ENCODE peak calls at places on chromosome 22, in ten cellular contexts. Q is PC-9, Y is PC-3, H is pancreas, M is tibial artery, G is ovary, P is neuronal stem cell, B is MM.1S, S is hepatocyte, N is bronchial epithelial cell. J is an unnamed sample.

GRCh38 chr22:24134090-24134846 is 47.0 kb upstream of the SUSD2 start:
- DNase-seq in Q (no peak), Y (no peak), H (no peak), M (no peak), G (peak; percentile 44), P (peak; percentile 61), B (no peak), S (no peak), N (no peak), J (no peak)

GRCh38 chr22:24191381-24191841 is 10.1 kb downstream of the SUSD2 start:
- DNase-seq in Q (no peak), Y (no peak), H (no peak), M (no peak), G (no peak), P (no peak), B (no peak), S (no peak), N (no peak), J (no peak)

GRCh38 chr22:32852346-32853251 is 51.1 kb downstream of the TIMP3 start:
- DNase-seq in Q (no peak), Y (no peak), H (no peak), M (peak; percentile 85), G (peak; percentile 82), P (no peak), B (no peak), S (peak; percentile 36), N (no peak), J (peak; percentile 72)

GRCh38 chr22:27238935-27239510 is 562.5 kb downstream of the MN1 start:
- DNase-seq in Q (peak; percentile 44), Y (peak; percentile 7), H (peak; percentile 82), M (peak; percentile 69), G (peak; percentile 92), P (no peak), B (no peak), S (peak; percentile 88), N (peak; percentile 95), J (peak; percentile 76)

GRCh38 chr22:38844661-38845367 is 986 bp upstream of the NPTXR start:
- DNase-seq in Q (no peak), Y (no peak), H (no peak), M (no peak), G (no peak), P (no peak), B (no peak), S (no peak), N (no peak), J (no peak)

GRCh38 chr22:26479043-26479791 is 4.4 kb downstream of the HPS4 start:
- DNase-seq in Q (no peak), Y (no peak), H (no peak), M (no peak), G (no peak), P (no peak), B (no peak), S (no peak), N (no peak), J (no peak)

GRCh38 chr22:29369460-29369859 is 18.9 kb downstream of the AP1B1 start:
- DNase-seq in Q (no peak), Y (no peak), H (no peak), M (peak; percentile 81), G (peak; percentile 52), P (peak; percentile 46), B (no peak), S (peak; percentile 77), N (peak; percentile 70), J (no peak)

GRCh38 chr22:28014141-28015055 is 95.3 kb upstream of the PITPNB start:
- DNase-seq in Q (no peak), Y (no peak), H (no peak), M (no peak), G (no peak), P (peak; percentile 46), B (no peak), S (no peak), N (no peak), J (no peak)

GRCh38 chr22:39545310-39546063 is 12.9 kb upstream of the RPS19BP1 start:
- DNase-seq in Q (no peak), Y (no peak), H (peak; percentile 65), M (no peak), G (no peak), P (peak; percentile 73), B (no peak), S (peak; percentile 77), N (no peak), J (peak; percentile 86)

GRCh38 chr22:35043251-35043931 is 22.6 kb upstream of the ISX start:
- DNase-seq in Q (no peak), Y (peak; percentile 18), H (no peak), M (no peak), G (no peak), P (no peak), B (peak; percentile 20), S (no peak), N (no peak), J (peak; percentile 23)

GRCh38 chr22:35523167-35523928 is 17.3 kb upstream of the RASD2 start:
- DNase-seq in Q (no peak), Y (no peak), H (no peak), M (no peak), G (no peak), P (no peak), B (peak; percentile 44), S (no peak), N (no peak), J (no peak)

GRCh38 chr22:38034278-38034882 is 22.8 kb upstream of the PICK1 start:
- DNase-seq in Q (peak; percentile 74), Y (peak; percentile 74), H (peak; percentile 45), M (peak; percentile 56), G (peak; percentile 70), P (peak; percentile 43), B (no peak), S (peak; percentile 87), N (peak; percentile 81), J (peak; percentile 43)

GRCh38 chr22:37156686-37157435 is 7.1 kb upstream of the IL2RB start:
- DNase-seq in Q (no peak), Y (no peak), H (no peak), M (no peak), G (no peak), P (no peak), B (no peak), S (no peak), N (no peak), J (no peak)

GRCh38 chr22:50244420-50245213 is at the start of gene TUBGCP6:
- DNase-seq in Q (peak; percentile 93), Y (peak; percentile 87), H (peak; percentile 91), M (peak; percentile 95), G (peak; percentile 92), P (peak; percentile 90), B (peak; percentile 97), S (peak; percentile 97), N (peak; percentile 69), J (peak; percentile 95)
- H3K4me3 ChIP-seq in Q (peak within 1 kb of the TSS; percentile 86), Y (peak within 1 kb of the TSS; percentile 99), H (peak within 1 kb of the TSS; percentile 77), M (peak within 1 kb of the TSS; percentile 95), G (peak within 1 kb of the TSS; percentile 71), P (peak within 1 kb of the TSS; percentile 85), B (peak within 1 kb of the TSS; percentile 81), S (peak within 1 kb of the TSS; percentile 74), N (peak within 1 kb of the TSS; percentile 93), J (peak within 1 kb of the TSS; percentile 81)

GRCh38 chr22:22839570-22840314 is 47.9 kb upstream of the IGLL5 start:
- DNase-seq in Q (no peak), Y (no peak), H (no peak), M (no peak), G (no peak), P (no peak), B (no peak), S (no peak), N (no peak), J (no peak)
- H3K27me3 ChIP-seq in Q (peaks cover 42% of the 10 kb centered on the region), Y (peaks cover 57% of the 10 kb centered on the region), H (no peaks in the 10 kb centered on the region), M (no peaks in the 10 kb centered on the region), G (peaks cover 4% of the 10 kb centered on the region), P (no peaks in the 10 kb centered on the region), B (no peaks in the 10 kb centered on the region), S (peaks cover 4% of the 10 kb centered on the region), N (no peaks in the 10 kb centered on the region), J (no peaks in the 10 kb centered on the region)

DNA sequence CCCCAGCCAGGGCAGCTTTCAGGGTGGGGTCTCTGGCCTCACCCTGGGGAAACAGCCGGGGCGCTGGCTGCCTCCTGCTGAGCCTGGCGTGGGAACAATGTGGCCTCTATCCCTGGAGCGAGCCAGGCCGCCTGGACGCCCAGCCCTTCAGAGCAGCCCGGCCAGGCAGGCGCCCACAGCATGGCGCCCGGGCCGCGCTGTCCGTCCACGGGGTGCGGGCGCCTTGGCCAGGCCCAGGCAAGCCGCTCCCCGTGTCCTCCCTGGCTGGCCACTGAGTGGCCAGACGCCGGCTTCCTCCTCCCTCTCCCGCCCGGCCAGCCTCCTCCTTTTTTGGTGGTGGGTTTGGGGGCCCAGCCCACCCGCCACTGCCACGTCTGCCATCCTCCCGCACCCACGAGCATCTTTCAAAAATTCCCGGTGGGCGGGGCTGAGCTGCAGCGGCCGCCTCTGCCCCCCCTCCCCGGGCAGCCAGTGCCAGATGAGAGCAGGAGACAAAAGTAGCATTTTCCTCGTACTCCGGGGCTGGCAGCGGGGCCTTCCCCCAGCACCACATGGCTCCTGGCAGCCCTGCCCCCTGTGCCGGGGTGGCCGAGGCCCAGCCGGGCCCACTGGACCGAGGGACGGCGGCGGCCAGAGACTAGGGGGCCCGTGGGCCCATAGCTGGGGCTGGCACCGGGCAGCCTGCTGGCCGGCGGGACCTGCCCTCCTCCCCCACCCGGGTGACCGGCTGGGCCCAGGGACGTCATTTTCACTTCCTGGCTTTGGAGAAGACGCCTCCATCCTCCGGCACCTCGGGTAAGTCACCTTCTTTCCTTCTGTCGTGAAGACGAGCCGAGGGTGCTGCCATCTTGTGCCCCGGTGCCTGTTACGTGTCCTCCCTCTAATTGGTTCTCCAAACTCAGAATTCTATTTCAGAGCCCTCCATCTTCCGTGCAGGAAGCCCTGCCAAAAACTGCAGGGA is 70.2 kb upstream of the PPARA start:
- DNase-seq in Q (no peak), Y (peak; percentile 79), H (peak; percentile 73), M (peak; percentile 87), G (peak; percentile 67), P (no peak), B (no peak), S (no peak), N (no peak), J (no peak)
- H3K4me3 ChIP-seq in Q (no peak overlapping the region), Y (peak overlapping the region; percentile 94), H (peak overlapping the region; percentile 98), M (peak overlapping the region; percentile 85), G (peak overlapping the region; percentile 78), P (no peak overlapping the region), B (no peak overlapping the region), S (no peak overlapping the region), N (no peak overlapping the region), J (no peak overlapping the region)

GRCh38 chr22:22720201-22720723 is 75.8 kb downstream of the GGTLC2 start:
- DNase-seq in Q (no peak), Y (peak; percentile 34), H (no peak), M (no peak), G (no peak), P (peak; percentile 21), B (peak; percentile 68), S (peak; percentile 41), N (peak; percentile 41), J (no peak)
- H3K27me3 ChIP-seq in Q (no peaks in the 10 kb centered on the region), Y (no peaks in the 10 kb centered on the region), H (no peaks in the 10 kb centered on the region), M (no peaks in the 10 kb centered on the region), G (no peaks in the 10 kb centered on the region), P (no peaks in the 10 kb centered on the region), B (no peaks in the 10 kb centered on the region), S (peaks cover 26% of the 10 kb centered on the region), N (no peaks in the 10 kb centered on the region), J (no peaks in the 10 kb centered on the region)

GRCh38 chr22:43288807-43289417 is 54.3 kb downstream of the SCUBE1 start:
- DNase-seq in Q (no peak), Y (no peak), H (no peak), M (no peak), G (no peak), P (no peak), B (no peak), S (peak; percentile 64), N (no peak), J (no peak)
- H3K4me3 ChIP-seq in Q (no peak overlapping the region), Y (no peak overlapping the region), H (no peak overlapping the region), M (peak overlapping the region; percentile 41), G (no peak overlapping the region), P (no peak overlapping the region), B (peak overlapping the region; percentile 6), S (no peak overlapping the region), N (no peak overlapping the region), J (no peak overlapping the region)

GRCh38 chr22:19753090-19753842 is 7.3 kb upstream of the TBX1 start:
- DNase-seq in Q (no peak), Y (no peak), H (no peak), M (no peak), G (no peak), P (no peak), B (no peak), S (no peak), N (no peak), J (no peak)
- H3K27me3 ChIP-seq in Q (peaks cover 5% of the 10 kb centered on the region), Y (no peaks in the 10 kb centered on the region), H (no peaks in the 10 kb centered on the region), M (peaks cover 4% of the 10 kb centered on the region), G (peaks cover 4% of the 10 kb centered on the region), P (peaks cover 32% of the 10 kb centered on the region), B (peaks cover 94% of the 10 kb centered on the region), S (peaks cover 71% of the 10 kb centered on the region), N (peaks cover 2% of the 10 kb centered on the region), J (peaks cover 75% of the 10 kb centered on the region)